ENCODE peak calls at places on chromosomes 4 and X, in six cellular contexts. Q is astrocyte of the spinal cord; J is CD4-positive, alpha-beta T cell; N is Calu3; P is fibroblast of pulmonary artery; U is body of pancreas. F is an unnamed sample.

GRCh38 chr4:75144475-75144874 is 211.6 kb downstream of the PARM1 start:
- DNase-seq in Q (no peak), J (no peak), N (no peak), P (no peak), U (no peak), F (no peak)

GRCh38 chr4:81602853-81603252 is 131.1 kb upstream of the RASGEF1B start:
- DNase-seq in Q (no peak), J (no peak), N (no peak), P (no peak), U (no peak), F (no peak)

GRCh38 chr4:7307391-7308099 is 115.2 kb downstream of the SORCS2 start:
- DNase-seq in Q (no peak), J (no peak), N (no peak), P (no peak), U (no peak), F (no peak)

GRCh38 chr4:37603070-37603468 is 83.1 kb downstream of the RELL1 start:
- DNase-seq in Q (peak; percentile 72), J (peak; percentile 72), N (peak; percentile 82), P (peak; percentile 82), U (peak; percentile 80), F (peak; percentile 90)

GRCh38 chr4:138090145-138090917 is 151.8 kb downstream of the SLC7A11 start:
- DNase-seq in Q (peak; percentile 87), J (no peak), N (peak; percentile 72), P (peak; percentile 89), U (peak; percentile 68), F (peak; percentile 65)

GRCh38 chrX:12825801-12826200 is 34.6 kb downstream of the PRPS2 start:
- DNase-seq in Q (peak; percentile 15), J (no peak), N (peak; percentile 63), P (peak; percentile 8), U (no peak), F (no peak)

GRCh38 chrX:39726810-39727209 is 370.9 kb downstream of the BCOR start:
- DNase-seq in Q (peak; percentile 50), J (no peak), N (no peak), P (peak; percentile 74), U (no peak), F (no peak)

GRCh38 chrX:107678957-107679740 is 50.8 kb downstream of the PRPS1 start:
- DNase-seq in Q (peak; percentile 79), J (peak; percentile 64), N (no peak), P (peak; percentile 87), U (peak; percentile 76), F (no peak)

GRCh38 chr4:105588252-105588651 is 35.8 kb downstream of the ARHGEF38 start:
- DNase-seq in Q (no peak), J (no peak), N (no peak), P (no peak), U (no peak), F (no peak)

GRCh38 chr4:8096690-8097061 is 61.9 kb downstream of the ABLIM2 start:
- DNase-seq in Q (no peak), J (no peak), N (no peak), P (no peak), U (no peak), F (no peak)

GRCh38 chrX:51931761-51932160 is 38.3 kb downstream of the MAGED1 start:
- DNase-seq in Q (no peak), J (no peak), N (no peak), P (no peak), U (peak; percentile 1), F (no peak)

DNA sequence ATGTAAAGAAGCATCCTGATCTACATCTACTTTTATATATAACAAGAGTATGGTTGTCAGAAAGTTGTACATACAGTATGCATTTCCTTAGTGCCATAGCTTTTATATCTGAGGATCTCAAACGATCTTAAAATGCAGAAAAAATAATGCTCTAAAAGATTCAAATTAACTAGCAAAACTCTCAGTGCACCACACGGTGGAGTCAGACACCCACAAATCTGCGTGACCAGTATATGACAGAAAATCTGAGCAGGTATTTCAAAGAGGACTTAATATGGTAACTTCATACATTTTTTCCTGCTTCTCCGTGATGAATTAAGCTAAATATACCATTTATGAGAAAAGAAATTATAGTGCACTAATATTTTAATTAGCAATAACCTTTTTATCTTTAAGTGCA is 803.0 kb downstream of the DMD start:
- DNase-seq in Q (no peak), J (no peak), N (peak; percentile 20), P (peak; percentile 2), U (no peak), F (no peak)
- TF ChIP-seq CTCF in Q (no peak), J (no peak), N (no peak), P (no peak), U (no peak), F (no peak)

DNA sequence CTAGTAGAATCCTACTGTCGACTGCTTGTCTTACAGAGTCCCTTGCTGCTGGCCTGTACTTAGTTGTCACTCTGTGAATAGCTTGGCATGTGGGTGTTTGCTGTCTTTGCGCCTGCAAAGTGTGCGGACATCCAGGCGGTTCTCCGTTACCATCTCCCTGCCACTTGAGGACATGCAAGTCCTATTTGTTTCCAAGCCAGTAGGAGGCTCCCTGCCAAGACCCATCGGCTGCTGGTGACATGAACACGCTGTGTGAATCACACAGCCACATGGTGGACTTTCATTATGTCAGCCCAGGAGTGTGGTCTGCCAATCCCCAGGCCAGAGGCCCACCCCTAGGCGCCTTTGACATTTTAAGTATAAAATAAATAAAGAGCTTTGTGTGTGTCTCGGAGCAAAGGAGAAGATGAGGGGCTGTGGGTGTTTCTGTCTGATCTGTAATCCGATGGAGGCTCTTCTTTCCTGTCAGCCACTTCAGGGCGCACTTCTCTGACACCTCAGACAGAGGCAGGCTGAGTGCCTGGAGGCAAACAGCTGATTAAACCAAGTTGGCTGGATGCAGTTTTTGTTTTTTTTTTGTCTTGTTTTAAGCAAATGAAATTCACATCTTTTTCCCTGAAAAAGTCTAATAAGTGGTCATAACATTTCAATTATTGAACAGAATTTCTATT is 51.5 kb downstream of the ALPK1 start:
- DNase-seq in Q (peak; percentile 67), J (no peak), N (no peak), P (peak; percentile 77), U (no peak), F (peak; percentile 49)
- TF ChIP-seq CTCF in Q (peak; percentile 23), J (no peak), N (no peak), P (peak; percentile 32), U (no peak), F (no peak)

DNA sequence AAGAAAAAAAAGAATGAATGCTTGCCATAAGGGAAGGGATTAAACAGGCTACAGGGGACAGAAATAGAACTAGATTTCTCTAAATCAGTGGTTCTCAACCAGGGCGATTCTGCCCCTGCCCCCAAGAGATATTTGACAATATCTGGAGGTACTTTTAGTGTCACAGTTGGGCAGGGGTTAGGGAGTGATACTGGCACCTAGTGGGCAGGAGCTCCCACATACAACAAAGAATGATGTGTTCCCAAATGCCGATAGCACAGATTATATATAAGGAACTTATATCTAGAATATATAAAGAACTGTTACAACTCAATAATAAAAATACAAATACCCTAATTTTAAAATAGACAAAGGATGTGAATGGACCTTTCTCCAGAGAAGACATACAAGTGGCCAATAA is 14.7 kb downstream of the S100G start:
- DNase-seq in Q (no peak), J (no peak), N (no peak), P (no peak), U (no peak), F (no peak)
- TF ChIP-seq CTCF in Q (peak; percentile 21), J (no peak), N (no peak), P (no peak), U (no peak), F (no peak)

GRCh38 chrX:68273887-68274286 is 159.4 kb downstream of the OPHN1 start:
- DNase-seq in Q (no peak), J (no peak), N (no peak), P (peak; percentile 22), U (no peak), F (no peak)
- TF ChIP-seq CTCF in Q (no peak), J (no peak), N (no peak), P (no peak), U (no peak), F (no peak)

DNA sequence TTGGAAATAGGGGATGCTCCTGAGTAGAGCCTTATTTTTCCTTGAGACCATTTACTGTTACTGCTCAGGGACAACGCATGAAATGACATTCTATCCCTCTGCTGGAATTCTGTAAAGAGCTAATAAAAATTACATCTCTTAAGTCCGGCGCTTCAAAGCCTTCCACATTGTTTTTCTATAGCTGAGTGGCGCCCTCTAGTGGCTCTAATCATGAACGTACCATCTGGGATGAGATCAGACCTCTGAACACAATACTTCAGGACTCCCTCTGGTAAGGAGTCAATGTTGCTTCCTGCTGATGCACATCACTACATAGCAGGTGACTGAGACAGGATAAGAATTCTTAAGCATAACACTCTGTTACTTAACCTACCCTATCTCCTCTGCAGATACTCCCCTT is 6.0 kb downstream of the HMGN5 start:
- DNase-seq in Q (peak; percentile 48), J (peak; percentile 38), N (peak; percentile 50), P (peak; percentile 71), U (peak; percentile 43), F (peak; percentile 49)
- TF ChIP-seq CTCF in Q (peak; percentile 58), J (peak; percentile 64), N (peak; percentile 45), P (peak; percentile 55), U (peak; percentile 53), F (peak; percentile 50)

DNA sequence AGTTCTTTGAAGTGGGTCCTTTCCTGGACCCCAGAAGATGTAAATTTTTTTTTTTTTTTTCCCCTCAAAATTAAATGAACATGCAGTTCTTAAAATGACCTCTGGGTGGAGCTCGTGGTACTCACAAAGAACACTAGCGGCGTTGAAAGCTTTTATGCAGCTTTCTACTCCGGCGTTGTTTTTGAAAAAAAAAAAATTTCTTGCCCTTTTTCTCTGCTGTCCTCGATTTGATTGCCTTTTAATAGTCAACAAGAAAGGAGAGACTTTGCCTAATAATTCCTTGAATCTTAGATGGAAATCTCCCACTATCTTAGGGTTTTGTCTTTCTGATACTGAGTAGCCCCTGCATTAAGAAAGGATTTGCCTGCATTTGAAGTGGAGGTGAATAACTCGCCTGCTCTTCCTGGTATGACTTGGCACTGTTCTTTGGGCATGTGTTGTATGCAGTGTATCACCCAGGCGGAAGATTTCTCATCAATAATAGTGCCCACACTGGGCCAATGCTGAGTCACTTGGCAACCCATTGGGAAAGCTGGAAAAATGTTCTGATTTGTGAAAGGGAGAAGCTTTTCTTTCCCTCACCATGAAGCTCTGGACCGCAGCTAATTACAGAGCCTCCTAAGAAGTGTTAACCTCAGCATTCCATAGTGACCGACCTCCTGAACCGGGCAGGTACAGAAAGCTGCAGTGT is 104.0 kb downstream of the PHEX start:
- DNase-seq in Q (peak; percentile 78), J (no peak), N (peak; percentile 43), P (peak; percentile 59), U (peak; percentile 66), F (peak; percentile 38)
- TF ChIP-seq CTCF in Q (peak; percentile 49), J (peak; percentile 62), N (peak; percentile 23), P (peak; percentile 45), U (peak; percentile 67), F (peak; percentile 73)